ENCODE peak calls at places on chromosomes 12 and 14, in eight cellular contexts. One of them, this sample, is unnamed. For H3K27me3, the result is how much of the 10 kb centered on the place peaks cover.

GRCh38 chr12:25065035-25065434 is 116.1 kb upstream of the BCAT1 start:
- DNase-seq in Panc1: no peak
- DNase-seq in AG04450: no peak
- DNase-seq in stomach: no peak
- DNase-seq in SK-N-SH: no peak
- DNase-seq in uterus: no peak
- DNase-seq in body of pancreas: no peak
- DNase-seq in breast epithelium: no peak
- DNase-seq in this sample: no peak

GRCh38 chr12:110995016-110995415 is 74.6 kb upstream of the MYL2 start:
- DNase-seq in Panc1: no peak
- DNase-seq in AG04450: no peak
- DNase-seq in stomach: no peak
- DNase-seq in SK-N-SH: no peak
- DNase-seq in uterus: no peak
- DNase-seq in body of pancreas: no peak
- DNase-seq in breast epithelium: no peak
- DNase-seq in this sample: no peak

GRCh38 chr14:90839024-90839888 is 23.0 kb upstream of the TTC7B start:
- DNase-seq in Panc1: no peak
- DNase-seq in AG04450: no peak
- DNase-seq in stomach: no peak
- DNase-seq in SK-N-SH: no peak
- DNase-seq in uterus: peak
- DNase-seq in body of pancreas: peak
- DNase-seq in breast epithelium: no peak
- DNase-seq in this sample: no peak

GRCh38 chr14:51004352-51004800 is 60.1 kb upstream of the PYGL start:
- DNase-seq in Panc1: no peak
- DNase-seq in AG04450: no peak
- DNase-seq in stomach: no peak
- DNase-seq in SK-N-SH: no peak
- DNase-seq in uterus: no peak
- DNase-seq in body of pancreas: no peak
- DNase-seq in breast epithelium: no peak
- DNase-seq in this sample: no peak

GRCh38 chr12:104478396-104479140 is 21.8 kb downstream of the CHST11 start:
- DNase-seq in Panc1: no peak
- DNase-seq in AG04450: no peak
- DNase-seq in stomach: no peak
- DNase-seq in SK-N-SH: no peak
- DNase-seq in uterus: no peak
- DNase-seq in body of pancreas: no peak
- DNase-seq in breast epithelium: no peak
- DNase-seq in this sample: no peak

GRCh38 chr14:39025810-39026627 is 77.0 kb downstream of the SEC23A start:
- DNase-seq in Panc1: no peak
- DNase-seq in AG04450: no peak
- DNase-seq in stomach: no peak
- DNase-seq in SK-N-SH: no peak
- DNase-seq in uterus: no peak
- DNase-seq in body of pancreas: no peak
- DNase-seq in breast epithelium: no peak
- DNase-seq in this sample: no peak

GRCh38 chr14:105045710-105046326 is 19.4 kb downstream of the GPR132 start:
- DNase-seq in Panc1: no peak
- DNase-seq in AG04450: peak
- DNase-seq in stomach: peak
- DNase-seq in SK-N-SH: peak
- DNase-seq in uterus: peak
- DNase-seq in body of pancreas: peak
- DNase-seq in breast epithelium: peak
- DNase-seq in this sample: peak

GRCh38 chr14:102363182-102363952 is 626 bp downstream of the TECPR2 start:
- DNase-seq in Panc1: no peak
- DNase-seq in AG04450: no peak
- DNase-seq in stomach: peak
- DNase-seq in SK-N-SH: no peak
- DNase-seq in uterus: no peak
- DNase-seq in body of pancreas: peak
- DNase-seq in breast epithelium: no peak
- DNase-seq in this sample: peak

GRCh38 chr14:21105095-21105494 is 4.2 kb downstream of the TMEM253 start:
- DNase-seq in Panc1: no peak
- DNase-seq in AG04450: no peak
- DNase-seq in stomach: no peak
- DNase-seq in SK-N-SH: no peak
- DNase-seq in uterus: no peak
- DNase-seq in body of pancreas: no peak
- DNase-seq in breast epithelium: no peak
- DNase-seq in this sample: no peak

DNA sequence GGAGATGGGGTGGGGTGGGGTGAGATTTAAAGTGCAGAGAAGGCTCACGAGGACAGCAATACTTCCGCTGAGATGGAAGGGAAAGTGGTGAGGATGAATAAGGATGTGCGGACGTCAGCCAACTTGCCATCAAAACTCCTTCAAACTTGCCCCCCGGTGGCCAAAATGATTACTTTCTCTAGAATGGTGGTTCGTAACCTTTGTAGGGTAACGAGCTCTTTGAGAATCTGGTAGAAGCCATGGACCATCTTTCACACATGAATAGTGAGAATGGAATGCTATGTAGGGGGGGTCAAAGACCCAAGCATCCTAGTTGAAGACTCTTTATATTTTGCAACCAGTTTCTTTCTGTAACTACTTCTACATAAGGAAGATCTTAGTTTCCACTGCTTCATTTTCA is 245.9 kb upstream of the DDHD1 start:
- DNase-seq in Panc1: no peak
- DNase-seq in AG04450: no peak
- DNase-seq in stomach: no peak
- DNase-seq in SK-N-SH: no peak
- DNase-seq in uterus: no peak
- DNase-seq in body of pancreas: no peak
- DNase-seq in breast epithelium: no peak
- DNase-seq in this sample: no peak
- TF ChIP-seq CTCF in Panc1: peak
- TF ChIP-seq CTCF in AG04450: peak
- TF ChIP-seq CTCF in stomach: no peak
- TF ChIP-seq CTCF in SK-N-SH: no peak
- TF ChIP-seq CTCF in uterus: no peak
- TF ChIP-seq CTCF in body of pancreas: no peak
- TF ChIP-seq CTCF in breast epithelium: no peak
- TF ChIP-seq CTCF in this sample: no peak

GRCh38 chr14:29799718-29800117 is 127.9 kb downstream of the PRKD1 start:
- DNase-seq in Panc1: no peak
- DNase-seq in AG04450: no peak
- DNase-seq in stomach: no peak
- DNase-seq in SK-N-SH: no peak
- DNase-seq in uterus: no peak
- DNase-seq in body of pancreas: no peak
- DNase-seq in breast epithelium: no peak
- DNase-seq in this sample: no peak
- H3K4me3 ChIP-seq in Panc1: no peak
- H3K4me3 ChIP-seq in AG04450: no peak
- H3K4me3 ChIP-seq in stomach: no peak
- H3K4me3 ChIP-seq in SK-N-SH: no peak
- H3K4me3 ChIP-seq in uterus: no peak
- H3K4me3 ChIP-seq in body of pancreas: no peak
- H3K4me3 ChIP-seq in breast epithelium: no peak
- H3K4me3 ChIP-seq in this sample: no peak

DNA sequence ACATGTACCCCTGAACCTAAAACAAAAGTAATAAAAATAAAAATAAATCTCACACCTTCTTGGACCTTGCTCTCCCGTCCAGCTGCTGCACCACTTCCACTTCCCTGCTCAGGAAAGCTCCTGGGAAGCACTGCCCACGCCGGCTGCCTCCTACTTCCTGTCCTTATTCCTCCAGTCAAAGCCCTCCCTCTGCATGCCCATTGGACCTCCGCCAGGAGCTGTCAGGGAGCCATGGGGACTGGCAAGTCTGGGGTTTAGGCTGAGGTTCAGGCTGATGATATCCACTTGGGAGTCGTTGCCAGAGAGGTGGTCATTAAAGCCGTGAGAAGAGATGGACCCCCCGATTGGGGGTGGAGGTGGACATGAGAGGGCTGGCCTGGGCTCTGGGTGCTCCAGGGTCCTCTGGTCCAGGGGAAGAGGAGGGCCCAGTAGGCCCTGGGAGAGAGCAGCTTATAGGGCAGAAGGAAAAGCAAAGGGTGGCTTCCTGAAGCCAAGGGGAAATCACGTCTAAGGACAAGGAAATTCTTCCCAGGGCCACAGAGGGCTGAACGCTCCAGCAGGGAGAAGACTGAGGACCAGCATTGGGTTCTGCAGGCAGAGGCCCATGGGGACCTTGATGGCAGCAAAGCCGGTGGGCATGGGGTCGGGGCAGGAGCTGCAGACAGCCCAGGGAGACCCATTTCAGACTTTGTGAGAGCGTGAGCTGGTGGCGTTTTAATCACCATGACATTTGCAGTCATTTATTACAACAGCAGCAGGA is 78.7 kb downstream of the FZD10 start:
- DNase-seq in Panc1: no peak
- DNase-seq in AG04450: no peak
- DNase-seq in stomach: no peak
- DNase-seq in SK-N-SH: peak
- DNase-seq in uterus: no peak
- DNase-seq in body of pancreas: no peak
- DNase-seq in breast epithelium: no peak
- DNase-seq in this sample: no peak
- H3K27me3 ChIP-seq in Panc1: under half
- H3K27me3 ChIP-seq in AG04450: under half
- H3K27me3 ChIP-seq in stomach: under half
- H3K27me3 ChIP-seq in SK-N-SH: under half
- H3K27me3 ChIP-seq in uterus: under half
- H3K27me3 ChIP-seq in body of pancreas: under half
- H3K27me3 ChIP-seq in breast epithelium: under half
- H3K27me3 ChIP-seq in this sample: under half

DNA sequence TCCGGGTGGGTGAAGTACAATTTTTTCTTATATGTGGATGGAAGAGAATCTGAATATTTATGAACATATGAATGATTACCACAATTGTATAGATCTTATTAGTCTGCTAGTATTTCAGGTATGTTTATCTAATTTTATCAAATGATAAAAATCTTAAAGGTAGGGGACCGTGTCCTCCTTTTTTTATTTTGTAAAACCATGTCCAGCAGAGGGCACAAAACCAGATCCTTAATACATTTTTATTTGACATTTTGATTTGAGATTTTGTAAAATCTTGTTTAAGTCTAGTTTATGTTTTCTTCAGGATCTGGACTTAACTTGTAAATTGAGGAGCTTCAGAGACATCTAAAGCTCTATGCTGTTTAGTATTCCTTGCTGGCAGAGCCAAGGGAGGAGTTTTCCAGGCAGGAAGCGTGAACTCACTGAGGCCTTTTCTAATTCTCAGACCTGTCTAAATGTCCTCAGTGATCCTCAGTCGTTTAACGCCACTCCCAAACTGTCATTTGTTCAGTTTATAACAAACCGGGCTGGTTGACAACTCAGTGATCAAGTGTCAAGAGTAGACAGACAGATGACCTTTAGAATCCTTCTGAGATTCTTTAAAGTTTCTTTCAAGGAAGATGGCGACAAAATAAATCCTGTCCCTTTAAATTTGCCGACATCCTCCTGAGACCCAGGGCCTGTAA is 263.9 kb downstream of the KTN1 start:
- DNase-seq in Panc1: no peak
- DNase-seq in AG04450: no peak
- DNase-seq in stomach: no peak
- DNase-seq in SK-N-SH: no peak
- DNase-seq in uterus: no peak
- DNase-seq in body of pancreas: no peak
- DNase-seq in breast epithelium: no peak
- DNase-seq in this sample: no peak
- TF ChIP-seq CTCF in Panc1: peak
- TF ChIP-seq CTCF in AG04450: peak
- TF ChIP-seq CTCF in stomach: no peak
- TF ChIP-seq CTCF in SK-N-SH: peak
- TF ChIP-seq CTCF in uterus: no peak
- TF ChIP-seq CTCF in body of pancreas: peak
- TF ChIP-seq CTCF in breast epithelium: no peak
- TF ChIP-seq CTCF in this sample: no peak

GRCh38 chr12:124520258-124520657 is 47.2 kb downstream of the NCOR2 start:
- DNase-seq in Panc1: no peak
- DNase-seq in AG04450: no peak
- DNase-seq in stomach: peak
- DNase-seq in SK-N-SH: no peak
- DNase-seq in uterus: peak
- DNase-seq in body of pancreas: peak
- DNase-seq in breast epithelium: peak
- DNase-seq in this sample: no peak
- H3K4me3 ChIP-seq in Panc1: no peak
- H3K4me3 ChIP-seq in AG04450: no peak
- H3K4me3 ChIP-seq in stomach: no peak
- H3K4me3 ChIP-seq in SK-N-SH: no peak
- H3K4me3 ChIP-seq in uterus: no peak
- H3K4me3 ChIP-seq in body of pancreas: no peak
- H3K4me3 ChIP-seq in breast epithelium: no peak
- H3K4me3 ChIP-seq in this sample: no peak

DNA sequence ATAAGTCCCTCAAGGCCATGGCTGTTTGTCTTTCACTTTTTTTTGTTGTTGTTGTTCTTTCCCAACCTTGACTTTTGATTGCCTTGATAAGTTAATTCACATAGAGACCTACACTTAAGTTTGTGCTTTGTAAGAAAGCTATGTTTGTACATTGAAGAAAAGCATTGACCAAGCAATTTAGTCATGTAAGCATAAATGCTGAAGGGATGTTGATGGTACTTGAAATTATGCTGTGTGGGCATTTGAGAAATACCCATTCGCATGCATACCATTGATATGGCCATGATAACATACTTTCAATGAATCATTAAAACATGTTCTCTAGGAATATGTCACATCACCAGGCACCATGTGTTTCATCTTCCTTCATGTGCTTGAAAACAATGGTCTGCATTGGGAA is 803.7 kb upstream of the TMEM132C start:
- DNase-seq in Panc1: no peak
- DNase-seq in AG04450: no peak
- DNase-seq in stomach: no peak
- DNase-seq in SK-N-SH: no peak
- DNase-seq in uterus: no peak
- DNase-seq in body of pancreas: no peak
- DNase-seq in breast epithelium: no peak
- DNase-seq in this sample: no peak
- H3K27me3 ChIP-seq in Panc1: under half
- H3K27me3 ChIP-seq in AG04450: under half
- H3K27me3 ChIP-seq in stomach: under half
- H3K27me3 ChIP-seq in SK-N-SH: under half
- H3K27me3 ChIP-seq in uterus: under half
- H3K27me3 ChIP-seq in body of pancreas: under half
- H3K27me3 ChIP-seq in breast epithelium: under half
- H3K27me3 ChIP-seq in this sample: under half